ENCODE peak calls at places on chromosomes 16 and 17, in four cellular contexts. One of them, this sample, is unnamed.

GRCh38 chr17:56624315-56624714 is 30.8 kb downstream of the NOG start:
- DNase-seq in nucleus accumbens: no peak
- DNase-seq in K562: no peak
- DNase-seq in NCI-H1930: no peak
- DNase-seq in this sample: no peak

GRCh38 chr17:40515491-40516041 is 14.1 kb upstream of the TNS4 start:
- DNase-seq in nucleus accumbens: no peak
- DNase-seq in K562: no peak
- DNase-seq in NCI-H1930: no peak
- DNase-seq in this sample: no peak

GRCh38 chr17:17303010-17303846 is at the start of gene NT5M:
- DNase-seq in nucleus accumbens: peak; percentile 27
- DNase-seq in K562: peak; percentile 90
- DNase-seq in NCI-H1930: peak; percentile 79
- DNase-seq in this sample: peak; percentile 21

GRCh38 chr17:73165616-73166404 is 1.0 kb downstream of the SSTR2 start:
- DNase-seq in nucleus accumbens: no peak
- DNase-seq in K562: no peak
- DNase-seq in NCI-H1930: no peak
- DNase-seq in this sample: no peak

GRCh38 chr16:24670623-24671454 is 58.6 kb upstream of the TNRC6A start:
- DNase-seq in nucleus accumbens: peak; percentile 82
- DNase-seq in K562: no peak
- DNase-seq in NCI-H1930: no peak
- DNase-seq in this sample: peak; percentile 90

GRCh38 chr17:40063034-40063765 is 435 bp downstream of the THRA start:
- DNase-seq in nucleus accumbens: no peak
- DNase-seq in K562: peak; percentile 58
- DNase-seq in NCI-H1930: no peak
- DNase-seq in this sample: no peak

GRCh38 chr17:14304876-14305636 is 4.2 kb downstream of the HS3ST3B1 start:
- DNase-seq in nucleus accumbens: no peak
- DNase-seq in K562: peak; percentile 32
- DNase-seq in NCI-H1930: no peak
- DNase-seq in this sample: peak; percentile 48

GRCh38 chr17:31392856-31393748 is 1.6 kb downstream of the RAB11FIP4 start:
- DNase-seq in nucleus accumbens: no peak
- DNase-seq in K562: no peak
- DNase-seq in NCI-H1930: no peak
- DNase-seq in this sample: no peak

GRCh38 chr16:29820271-29820701 is at the start of gene MVP:
- DNase-seq in nucleus accumbens: no peak
- DNase-seq in K562: peak; percentile 51
- DNase-seq in NCI-H1930: no peak
- DNase-seq in this sample: peak; percentile 48

GRCh38 chr17:49730078-49730786 is 22.5 kb upstream of the SLC35B1 start:
- DNase-seq in nucleus accumbens: peak; percentile 65
- DNase-seq in K562: no peak
- DNase-seq in NCI-H1930: no peak
- DNase-seq in this sample: no peak

GRCh38 chr17:32772453-32773025 is 104.4 kb downstream of the MYO1D start:
- DNase-seq in nucleus accumbens: no peak
- DNase-seq in K562: no peak
- DNase-seq in NCI-H1930: no peak
- DNase-seq in this sample: no peak

GRCh38 chr17:151886-152859 is 14.8 kb downstream of the SCGB1C2 start:
- DNase-seq in nucleus accumbens: no peak
- DNase-seq in K562: no peak
- DNase-seq in NCI-H1930: no peak
- DNase-seq in this sample: no peak

GRCh38 chr16:88857728-88858339 is 907 bp downstream of the TRAPPC2L start:
- DNase-seq in nucleus accumbens: peak; percentile 46
- DNase-seq in K562: peak; percentile 89
- DNase-seq in NCI-H1930: no peak
- DNase-seq in this sample: peak; percentile 72

GRCh38 chr16:11667221-11667823 is 933 bp upstream of the SNN start:
- DNase-seq in nucleus accumbens: no peak
- DNase-seq in K562: no peak
- DNase-seq in NCI-H1930: no peak
- DNase-seq in this sample: no peak

GRCh38 chr17:73956595-73957465 is 246.6 kb upstream of the RPL38 start:
- DNase-seq in nucleus accumbens: peak; percentile 42
- DNase-seq in K562: peak; percentile 64
- DNase-seq in NCI-H1930: peak; percentile 17
- DNase-seq in this sample: no peak

GRCh38 chr16:89155184-89155679 is 16.3 kb upstream of the CDH15 start:
- DNase-seq in nucleus accumbens: no peak
- DNase-seq in K562: no peak
- DNase-seq in NCI-H1930: no peak
- DNase-seq in this sample: no peak

GRCh38 chr17:81523139-81524062 is 4.8 kb upstream of the FSCN2 start:
- DNase-seq in nucleus accumbens: no peak
- DNase-seq in K562: peak; percentile 71
- DNase-seq in NCI-H1930: no peak
- DNase-seq in this sample: peak; percentile 60

GRCh38 chr17:65553646-65554567 is 7.5 kb downstream of the AXIN2 start:
- DNase-seq in nucleus accumbens: no peak
- DNase-seq in K562: no peak
- DNase-seq in NCI-H1930: no peak
- DNase-seq in this sample: no peak

GRCh38 chr17:2212328-2212981 is 91.1 kb downstream of the SMG6 start:
- DNase-seq in nucleus accumbens: peak; percentile 19
- DNase-seq in K562: no peak
- DNase-seq in NCI-H1930: no peak
- DNase-seq in this sample: no peak

GRCh38 chr16:14004031-14004718 is 66.9 kb upstream of the MRTFB start:
- DNase-seq in nucleus accumbens: no peak
- DNase-seq in K562: no peak
- DNase-seq in NCI-H1930: no peak
- DNase-seq in this sample: no peak

GRCh38 chr17:37702605-37703004 is 42.3 kb downstream of the HNF1B start:
- DNase-seq in nucleus accumbens: no peak
- DNase-seq in K562: no peak
- DNase-seq in NCI-H1930: no peak
- DNase-seq in this sample: no peak

GRCh38 chr17:869067-869466 is 86.9 kb downstream of the MRM3 start:
- DNase-seq in nucleus accumbens: no peak
- DNase-seq in K562: no peak
- DNase-seq in NCI-H1930: no peak
- DNase-seq in this sample: no peak

GRCh38 chr17:75124041-75124818 is 7.3 kb downstream of the NT5C start:
- DNase-seq in nucleus accumbens: peak; percentile 57
- DNase-seq in K562: peak; percentile 91
- DNase-seq in NCI-H1930: no peak
- DNase-seq in this sample: peak; percentile 100

GRCh38 chr17:68346448-68346847 is 55.2 kb downstream of the ARSG start:
- DNase-seq in nucleus accumbens: no peak
- DNase-seq in K562: no peak
- DNase-seq in NCI-H1930: no peak
- DNase-seq in this sample: no peak

GRCh38 chr17:7587420-7587786 is 2.5 kb downstream of the SOX15 start:
- DNase-seq in nucleus accumbens: no peak
- DNase-seq in K562: peak; percentile 48
- DNase-seq in NCI-H1930: no peak
- DNase-seq in this sample: no peak

GRCh38 chr16:85054948-85055502 is 27.4 kb downstream of the KIAA0513 start:
- DNase-seq in nucleus accumbens: no peak
- DNase-seq in K562: no peak
- DNase-seq in NCI-H1930: no peak
- DNase-seq in this sample: no peak

GRCh38 chr16:75011634-75012307 is 12.9 kb downstream of the ZNRF1 start:
- DNase-seq in nucleus accumbens: peak; percentile 52
- DNase-seq in K562: peak; percentile 63
- DNase-seq in NCI-H1930: no peak
- DNase-seq in this sample: peak; percentile 57

GRCh38 chr17:61487668-61488595 is 35.7 kb downstream of the TBX4 start:
- DNase-seq in nucleus accumbens: no peak
- DNase-seq in K562: no peak
- DNase-seq in NCI-H1930: no peak
- DNase-seq in this sample: no peak

GRCh38 chr17:21686165-21687015 is 5.9 kb upstream of the KCNJ18 start:
- DNase-seq in nucleus accumbens: no peak
- DNase-seq in K562: no peak
- DNase-seq in NCI-H1930: no peak
- DNase-seq in this sample: no peak

This sample was measured in H4.